ENCODE peak calls at places on chromosomes 12 and 14, in four cellular contexts. L is NCI-H774, X is NCI-H1417, U is cardiac muscle cell. F is an unnamed sample.

GRCh38 chr14:100679707-100680438 is 46.8 kb upstream of the DLK1 start:
- DNase-seq in L (no peak), X (no peak), U (peak; percentile 82), F (no peak)

GRCh38 chr12:54191550-54192022 is 2.8 kb upstream of the SMUG1 start:
- DNase-seq in L (peak; percentile 83), X (peak; percentile 70), U (peak; percentile 89), F (no peak)

GRCh38 chr14:93027810-93028723 is 87.7 kb downstream of the ITPK1 start:
- DNase-seq in L (no peak), X (no peak), U (no peak), F (no peak)

GRCh38 chr12:48194780-48195179 is 8.3 kb downstream of the OR10AD1 start:
- DNase-seq in L (no peak), X (no peak), U (peak; percentile 54), F (no peak)

GRCh38 chr12:109727746-109728726 is 14.4 kb downstream of the FAM222A start:
- DNase-seq in L (no peak), X (no peak), U (no peak), F (no peak)

GRCh38 chr14:91786188-91786587 is 54.3 kb upstream of the CATSPERB start:
- DNase-seq in L (no peak), X (no peak), U (no peak), F (no peak)

GRCh38 chr12:120367924-120368788 is 808 bp downstream of the MSI1 start:
- DNase-seq in L (no peak), X (peak; percentile 65), U (no peak), F (no peak)

GRCh38 chr12:67879937-67880336 is 109.3 kb upstream of the IFNG-AS1 start:
- DNase-seq in L (no peak), X (no peak), U (no peak), F (no peak)

GRCh38 chr12:16939871-16940306 is 333.9 kb upstream of the LMO3 start:
- DNase-seq in L (no peak), X (peak; percentile 22), U (peak; percentile 57), F (peak; percentile 26)

GRCh38 chr14:99129211-99129696 is 142.7 kb downstream of the BCL11B start:
- DNase-seq in L (no peak), X (no peak), U (no peak), F (no peak)

GRCh38 chr12:115088328-115088994 is 404.5 kb upstream of the TBX3 start:
- DNase-seq in L (no peak), X (no peak), U (no peak), F (no peak)

GRCh38 chr14:24927809-24928208 is 122.1 kb downstream of the STXBP6 start:
- DNase-seq in L (no peak), X (no peak), U (no peak), F (no peak)

GRCh38 chr12:26721800-26722199 is 111.2 kb downstream of the ITPR2 start:
- DNase-seq in L (no peak), X (peak; percentile 16), U (no peak), F (no peak)

GRCh38 chr12:12008232-12008850 is 62.4 kb upstream of the BCL2L14 start:
- DNase-seq in L (no peak), X (no peak), U (peak; percentile 16), F (no peak)

GRCh38 chr12:81468206-81468605 is 290.9 kb downstream of the PPFIA2 start:
- DNase-seq in L (no peak), X (no peak), U (peak; percentile 41), F (no peak)

GRCh38 chr12:76820888-76821482 is 57.1 kb downstream of the ZDHHC17 start:
- DNase-seq in L (no peak), X (peak; percentile 24), U (peak; percentile 52), F (no peak)

GRCh38 chr12:104720346-104721064 is 237.6 kb downstream of the SLC41A2 start:
- DNase-seq in L (no peak), X (no peak), U (peak; percentile 26), F (no peak)

GRCh38 chr12:95648990-95649791 is 97.9 kb upstream of the USP44 start:
- DNase-seq in L (no peak), X (no peak), U (peak; percentile 21), F (no peak)

GRCh38 chr12:2582631-2583616 is 211.8 kb upstream of the FKBP4 start:
- DNase-seq in L (peak; percentile 52), X (peak; percentile 66), U (peak; percentile 69), F (no peak)

GRCh38 chr14:102209224-102209966 is 69.7 kb downstream of the WDR20 start:
- DNase-seq in L (no peak), X (no peak), U (peak; percentile 17), F (no peak)

GRCh38 chr12:50387972-50388478 is 8.4 kb downstream of the FAM186A start:
- DNase-seq in L (no peak), X (no peak), U (no peak), F (no peak)

GRCh38 chr14:92984896-92985295 is 61.9 kb downstream of the CHGA start:
- DNase-seq in L (no peak), X (no peak), U (no peak), F (no peak)

GRCh38 chr14:68681256-68681655 is 111.6 kb downstream of the ZFP36L1 start:
- DNase-seq in L (no peak), X (no peak), U (no peak), F (no peak)

GRCh38 chr12:46534442-46534841 is 161.9 kb upstream of the SLC38A2 start:
- DNase-seq in L (no peak), X (no peak), U (peak; percentile 69), F (no peak)

GRCh38 chr12:51777973-51778372 is 70.5 kb downstream of the FIGNL2 start:
- DNase-seq in L (no peak), X (no peak), U (no peak), F (no peak)

GRCh38 chr12:91043408-91043807 is 14.4 kb downstream of the KERA start:
- DNase-seq in L (no peak), X (no peak), U (no peak), F (no peak)

GRCh38 chr12:102169922-102170698 is 27.5 kb downstream of the PMCH start:
- DNase-seq in L (peak; percentile 5), X (peak; percentile 14), U (peak; percentile 52), F (no peak)

GRCh38 chr14:77903233-77903632 is 103.3 kb downstream of the ADCK1 start:
- DNase-seq in L (no peak), X (no peak), U (no peak), F (no peak)